ENCODE peak calls at places on chromosome 13, in five cellular contexts. One of them, this sample, is unnamed.

GRCh38 chr13:109883181-109884180 is 97.1 kb upstream of the IRS2 start:
- DNase-seq in type B pancreatic cell: no peak
- DNase-seq in activated CD8-positive, alpha-beta T cell treated with anti-CD3 and anti-CD28 coated beads for 36 hours: no peak
- DNase-seq in foreskin fibroblast: no peak
- DNase-seq in retina: no peak
- DNase-seq in this sample: no peak

GRCh38 chr13:44088911-44089851 is 209.5 kb downstream of the LACC1 start:
- DNase-seq in type B pancreatic cell: no peak
- DNase-seq in activated CD8-positive, alpha-beta T cell treated with anti-CD3 and anti-CD28 coated beads for 36 hours: peak
- DNase-seq in foreskin fibroblast: no peak
- DNase-seq in retina: no peak
- DNase-seq in this sample: no peak

GRCh38 chr13:46035066-46035465 is 17.5 kb downstream of the ZC3H13 start:
- DNase-seq in type B pancreatic cell: no peak
- DNase-seq in activated CD8-positive, alpha-beta T cell treated with anti-CD3 and anti-CD28 coated beads for 36 hours: no peak
- DNase-seq in foreskin fibroblast: no peak
- DNase-seq in retina: no peak
- DNase-seq in this sample: no peak

GRCh38 chr13:40329682-40330485 is 336.6 kb downstream of the FOXO1 start:
- DNase-seq in type B pancreatic cell: no peak
- DNase-seq in activated CD8-positive, alpha-beta T cell treated with anti-CD3 and anti-CD28 coated beads for 36 hours: no peak
- DNase-seq in foreskin fibroblast: peak
- DNase-seq in retina: no peak
- DNase-seq in this sample: peak

GRCh38 chr13:40981361-40981760 is 37.8 kb downstream of the ELF1 start:
- DNase-seq in type B pancreatic cell: no peak
- DNase-seq in activated CD8-positive, alpha-beta T cell treated with anti-CD3 and anti-CD28 coated beads for 36 hours: no peak
- DNase-seq in foreskin fibroblast: no peak
- DNase-seq in retina: no peak
- DNase-seq in this sample: no peak

GRCh38 chr13:47237571-47237970 is 340.7 kb upstream of the HTR2A start:
- DNase-seq in type B pancreatic cell: no peak
- DNase-seq in activated CD8-positive, alpha-beta T cell treated with anti-CD3 and anti-CD28 coated beads for 36 hours: no peak
- DNase-seq in foreskin fibroblast: peak
- DNase-seq in retina: no peak
- DNase-seq in this sample: no peak

GRCh38 chr13:102911336-102911735 is 65.5 kb downstream of the ERCC5 start:
- DNase-seq in type B pancreatic cell: no peak
- DNase-seq in activated CD8-positive, alpha-beta T cell treated with anti-CD3 and anti-CD28 coated beads for 36 hours: no peak
- DNase-seq in foreskin fibroblast: no peak
- DNase-seq in retina: no peak
- DNase-seq in this sample: no peak

GRCh38 chr13:71880753-71881541 is 13.9 kb upstream of the DACH1 start:
- DNase-seq in type B pancreatic cell: no peak
- DNase-seq in activated CD8-positive, alpha-beta T cell treated with anti-CD3 and anti-CD28 coated beads for 36 hours: no peak
- DNase-seq in foreskin fibroblast: no peak
- DNase-seq in retina: no peak
- DNase-seq in this sample: peak

GRCh38 chr13:41013834-41014233 is 5.3 kb downstream of the ELF1 start:
- DNase-seq in type B pancreatic cell: no peak
- DNase-seq in activated CD8-positive, alpha-beta T cell treated with anti-CD3 and anti-CD28 coated beads for 36 hours: no peak
- DNase-seq in foreskin fibroblast: no peak
- DNase-seq in retina: no peak
- DNase-seq in this sample: no peak

GRCh38 chr13:113299951-113300350 is 2.9 kb downstream of the LAMP1 start:
- DNase-seq in type B pancreatic cell: no peak
- DNase-seq in activated CD8-positive, alpha-beta T cell treated with anti-CD3 and anti-CD28 coated beads for 36 hours: peak
- DNase-seq in foreskin fibroblast: no peak
- DNase-seq in retina: no peak
- DNase-seq in this sample: no peak

GRCh38 chr13:110498765-110499164 is 62.8 kb downstream of the RAB20 start:
- DNase-seq in type B pancreatic cell: no peak
- DNase-seq in activated CD8-positive, alpha-beta T cell treated with anti-CD3 and anti-CD28 coated beads for 36 hours: no peak
- DNase-seq in foreskin fibroblast: no peak
- DNase-seq in retina: no peak
- DNase-seq in this sample: no peak

GRCh38 chr13:51822106-51822840 is 18.3 kb upstream of the DHRS12 start:
- DNase-seq in type B pancreatic cell: no peak
- DNase-seq in activated CD8-positive, alpha-beta T cell treated with anti-CD3 and anti-CD28 coated beads for 36 hours: peak
- DNase-seq in foreskin fibroblast: no peak
- DNase-seq in retina: no peak
- DNase-seq in this sample: no peak

GRCh38 chr13:110113284-110113764 is 193.6 kb downstream of the COL4A1 start:
- DNase-seq in type B pancreatic cell: no peak
- DNase-seq in activated CD8-positive, alpha-beta T cell treated with anti-CD3 and anti-CD28 coated beads for 36 hours: no peak
- DNase-seq in foreskin fibroblast: peak
- DNase-seq in retina: no peak
- DNase-seq in this sample: peak

GRCh38 chr13:50127017-50127725 is 111.9 kb downstream of the KCNRG start:
- DNase-seq in type B pancreatic cell: peak
- DNase-seq in activated CD8-positive, alpha-beta T cell treated with anti-CD3 and anti-CD28 coated beads for 36 hours: peak
- DNase-seq in foreskin fibroblast: peak
- DNase-seq in retina: peak
- DNase-seq in this sample: no peak

GRCh38 chr13:98878421-98879126 is 99.3 kb downstream of the DOCK9 start:
- DNase-seq in type B pancreatic cell: no peak
- DNase-seq in activated CD8-positive, alpha-beta T cell treated with anti-CD3 and anti-CD28 coated beads for 36 hours: no peak
- DNase-seq in foreskin fibroblast: no peak
- DNase-seq in retina: no peak
- DNase-seq in this sample: no peak

GRCh38 chr13:35866801-35867200 is 264.4 kb downstream of the DCLK1 start:
- DNase-seq in type B pancreatic cell: no peak
- DNase-seq in activated CD8-positive, alpha-beta T cell treated with anti-CD3 and anti-CD28 coated beads for 36 hours: no peak
- DNase-seq in foreskin fibroblast: no peak
- DNase-seq in retina: no peak
- DNase-seq in this sample: no peak

GRCh38 chr13:98143601-98144500 is 957 bp downstream of the FARP1 start:
- DNase-seq in type B pancreatic cell: no peak
- DNase-seq in activated CD8-positive, alpha-beta T cell treated with anti-CD3 and anti-CD28 coated beads for 36 hours: no peak
- DNase-seq in foreskin fibroblast: peak
- DNase-seq in retina: peak
- DNase-seq in this sample: no peak

GRCh38 chr13:33026489-33027152 is 10.4 kb downstream of the KL start:
- DNase-seq in type B pancreatic cell: no peak
- DNase-seq in activated CD8-positive, alpha-beta T cell treated with anti-CD3 and anti-CD28 coated beads for 36 hours: no peak
- DNase-seq in foreskin fibroblast: no peak
- DNase-seq in retina: no peak
- DNase-seq in this sample: no peak

GRCh38 chr13:52847682-52848432 is 583 bp downstream of the PCDH8 start:
- DNase-seq in type B pancreatic cell: no peak
- DNase-seq in activated CD8-positive, alpha-beta T cell treated with anti-CD3 and anti-CD28 coated beads for 36 hours: no peak
- DNase-seq in foreskin fibroblast: no peak
- DNase-seq in retina: peak
- DNase-seq in this sample: no peak

GRCh38 chr13:34700155-34700554 is 241.9 kb upstream of the NBEA start:
- DNase-seq in type B pancreatic cell: no peak
- DNase-seq in activated CD8-positive, alpha-beta T cell treated with anti-CD3 and anti-CD28 coated beads for 36 hours: no peak
- DNase-seq in foreskin fibroblast: no peak
- DNase-seq in retina: no peak
- DNase-seq in this sample: no peak

GRCh38 chr13:73833331-73834070 is 300.7 kb downstream of the KLF12 start:
- DNase-seq in type B pancreatic cell: no peak
- DNase-seq in activated CD8-positive, alpha-beta T cell treated with anti-CD3 and anti-CD28 coated beads for 36 hours: no peak
- DNase-seq in foreskin fibroblast: no peak
- DNase-seq in retina: no peak
- DNase-seq in this sample: no peak

This sample was measured in brain microvascular endothelial cell.